ENCODE peak calls at places on chromosomes 3 and 15, in ten cellular contexts. K is activated T-helper 1 cell treated with anti-CD3 and anti-CD28 coated beads, Interleukin-2, amount 50 U/mL, for 16 hours; T is NCI-H524 treated with DMSO at 0.1 percent for 48 hours; N is H1; I is naive thymus-derived CD4-positive, alpha-beta T cell; W is GM03348; M is endothelial cell; Z is stimulated activated CD4-positive, alpha-beta T cell treated with anti-CD3 and anti-CD28 coated beads, Interleukin-15, amount 100 ng/mL, for 24 hours; F is stimulated activated naive CD8-positive, alpha-beta T cell treated with anti-CD3 and anti-CD28 coated beads, Interleukin-15, Interleukin-2, amounts not matched to agents 100 U/mL and 50 U/mL, for 24 hours; B is lung. S is an unnamed sample.

GRCh38 chr15:90519688-90520087 is 10.0 kb upstream of the CRTC3 start:
- DNase-seq in K (no peak), T (no peak), N (no peak), I (no peak), W (peak), M (no peak), Z (no peak), F (no peak), B (no peak), S (no peak)

GRCh38 chr3:38361496-38361895 is 14.9 kb downstream of the XYLB start:
- DNase-seq in K (no peak), T (no peak), N (no peak), I (no peak), W (no peak), M (no peak), Z (no peak), F (no peak), B (no peak), S (no peak)

GRCh38 chr3:13530241-13531009 is 18.5 kb upstream of the FBLN2 start:
- DNase-seq in K (no peak), T (no peak), N (no peak), I (no peak), W (no peak), M (no peak), Z (no peak), F (no peak), B (no peak), S (no peak)

GRCh38 chr3:158091526-158091925 is 14.7 kb downstream of the SHOX2 start:
- DNase-seq in K (no peak), T (peak), N (no peak), I (no peak), W (no peak), M (no peak), Z (no peak), F (no peak), B (no peak), S (no peak)

GRCh38 chr3:141148770-141149169 is 82.9 kb upstream of the PXYLP1 start:
- DNase-seq in K (no peak), T (no peak), N (no peak), I (no peak), W (no peak), M (no peak), Z (no peak), F (no peak), B (no peak), S (no peak)

GRCh38 chr15:42087926-42088800 is 6.2 kb downstream of the PLA2G4D start:
- DNase-seq in K (no peak), T (no peak), N (no peak), I (no peak), W (no peak), M (no peak), Z (no peak), F (no peak), B (no peak), S (no peak)

GRCh38 chr3:138712086-138712485 is 103.5 kb downstream of the FAIM start:
- DNase-seq in K (no peak), T (no peak), N (no peak), I (no peak), W (no peak), M (no peak), Z (no peak), F (no peak), B (no peak), S (no peak)

GRCh38 chr15:92164327-92165000 is 229.2 kb upstream of the ST8SIA2 start:
- DNase-seq in K (no peak), T (no peak), N (no peak), I (no peak), W (peak), M (no peak), Z (no peak), F (no peak), B (no peak), S (no peak)

GRCh38 chr3:14143826-14144225 is 19.0 kb downstream of the TMEM43 start:
- DNase-seq in K (no peak), T (no peak), N (no peak), I (no peak), W (peak), M (no peak), Z (no peak), F (no peak), B (peak), S (no peak)

GRCh38 chr15:60523056-60523455 is 44.1 kb upstream of the ICE2 start:
- DNase-seq in K (no peak), T (no peak), N (no peak), I (no peak), W (peak), M (no peak), Z (no peak), F (no peak), B (no peak), S (no peak)

GRCh38 chr3:195162033-195162669 is 108.8 kb downstream of the XXYLT1 start:
- DNase-seq in K (no peak), T (no peak), N (no peak), I (no peak), W (no peak), M (peak), Z (no peak), F (no peak), B (no peak), S (peak)

GRCh38 chr3:107599755-107600122 is 77.0 kb downstream of the BBX start:
- DNase-seq in K (no peak), T (peak), N (no peak), I (no peak), W (no peak), M (no peak), Z (no peak), F (no peak), B (no peak), S (no peak)

GRCh38 chr3:175552929-175553328 is 693.8 kb downstream of the NAALADL2 start:
- DNase-seq in K (no peak), T (no peak), N (no peak), I (no peak), W (no peak), M (no peak), Z (no peak), F (no peak), B (no peak), S (no peak)

GRCh38 chr15:40080847-40081246 is 27.8 kb downstream of the BMF start:
- DNase-seq in K (no peak), T (no peak), N (no peak), I (no peak), W (no peak), M (no peak), Z (no peak), F (no peak), B (no peak), S (no peak)

GRCh38 chr3:52092291-52092660 is 35.9 kb upstream of the DUSP7 start:
- DNase-seq in K (no peak), T (no peak), N (no peak), I (no peak), W (no peak), M (no peak), Z (no peak), F (no peak), B (no peak), S (no peak)